ENCODE peak calls at places on chromosomes 11 and 22, in six cellular contexts. L is fibroblast of the aortic adventitia, E is glutamatergic neuron, M is AG04449, I is nephron progenitor cell, O is heart left ventricle. N is an unnamed sample.

GRCh38 chr11:117026593-117027330 is 71.5 kb downstream of the SIK3 start:
- DNase-seq in E (no peak), I (no peak), O (no peak), L (peak), M (peak), N (no peak)

GRCh38 chr11:98564233-98564632 is 456.5 kb upstream of the CNTN5 start:
- DNase-seq in I (no peak), L (no peak), E (no peak), M (no peak), O (no peak), N (no peak)

GRCh38 chr11:45104006-45104789 is 42.2 kb upstream of the PRDM11 start:
- DNase-seq in E (no peak), L (no peak), M (no peak), I (no peak), O (no peak), N (no peak)

GRCh38 chr22:25027959-25028840 is 75.7 kb downstream of the KIAA1671 start:
- DNase-seq in L (peak), M (no peak), E (peak), O (no peak), I (peak), N (no peak)

GRCh38 chr22:37218771-37219411 is 6.6 kb upstream of the SSTR3 start:
- DNase-seq in O (no peak), E (no peak), I (no peak), M (no peak), L (no peak), N (no peak)

GRCh38 chr11:67353317-67354313 is at the start of gene POLD4:
- DNase-seq in E (peak), O (peak), I (peak), M (peak), L (peak), N (peak)

GRCh38 chr11:115544422-115544821 is 40.2 kb upstream of the CADM1 start:
- DNase-seq in E (no peak), O (no peak), I (no peak), M (no peak), L (no peak), N (no peak)

GRCh38 chr11:9787981-9788521 is 124.2 kb downstream of the SWAP70 start:
- DNase-seq in I (no peak), M (peak), L (peak), E (no peak), O (peak), N (no peak)

GRCh38 chr11:299951-300735 is 817 bp upstream of the IFITM5 start:
- DNase-seq in E (peak), L (peak), O (peak), I (peak), M (no peak), N (no peak)

GRCh38 chr22:24133187-24133965 is 47.9 kb upstream of the SUSD2 start:
- DNase-seq in L (no peak), O (peak), I (no peak), M (no peak), E (no peak), N (no peak)

GRCh38 chr22:35782504-35782903 is 64.8 kb downstream of the APOL5 start:
- DNase-seq in O (no peak), I (no peak), M (no peak), L (no peak), E (no peak), N (no peak)

GRCh38 chr11:103055174-103055890 is 36.6 kb downstream of the DCUN1D5 start:
- DNase-seq in L (peak), I (peak), M (no peak), O (no peak), E (no peak), N (no peak)

GRCh38 chr11:3228445-3228829 is 3.8 kb downstream of the MRGPRE start:
- DNase-seq in O (no peak), L (no peak), E (no peak), I (no peak), M (no peak), N (peak)

GRCh38 chr11:95088946-95089619 is 563 bp upstream of the ENDOD1 start:
- DNase-seq in I (no peak), O (no peak), E (no peak), M (no peak), L (peak), N (no peak)

GRCh38 chr11:8671242-8671641 is 11.2 kb downstream of the TRIM66 start:
- DNase-seq in L (peak), O (no peak), M (peak), I (peak), E (no peak), N (no peak)

GRCh38 chr22:50399751-50400331 is 56.7 kb downstream of the PPP6R2 start:
- DNase-seq in O (peak), L (no peak), E (peak), M (no peak), I (peak), N (no peak)

GRCh38 chr22:43482310-43482625 is 70.5 kb downstream of the MPPED1 start:
- DNase-seq in M (no peak), O (no peak), I (no peak), E (no peak), L (no peak), N (no peak)

GRCh38 chr22:43126506-43127165 is 16.1 kb downstream of the BIK start:
- DNase-seq in I (no peak), M (peak), O (no peak), L (peak), E (no peak), N (no peak)

GRCh38 chr11:113874920-113875413 is 405 bp downstream of the USP28 start:
- DNase-seq in E (no peak), O (no peak), M (no peak), L (peak), I (no peak), N (no peak)

GRCh38 chr22:44037519-44038370 is 13.6 kb downstream of the PARVB start:
- DNase-seq in M (peak), E (no peak), O (no peak), L (peak), I (no peak), N (no peak)

GRCh38 chr22:19753996-19754700 is 6.4 kb upstream of the TBX1 start:
- DNase-seq in I (no peak), O (no peak), E (no peak), L (no peak), M (no peak), N (no peak)

GRCh38 chr22:19755145-19755710 is 5.3 kb upstream of the TBX1 start:
- DNase-seq in I (peak), E (no peak), O (no peak), M (no peak), L (no peak), N (no peak)

GRCh38 chr22:19751497-19752245 is 8.9 kb upstream of the TBX1 start:
- DNase-seq in O (no peak), E (no peak), L (no peak), M (no peak), I (no peak), N (no peak)

GRCh38 chr22:19754701-19755144 is 5.9 kb upstream of the TBX1 start:
- DNase-seq in L (no peak), I (no peak), E (no peak), O (no peak), M (no peak), N (no peak)

DNA sequence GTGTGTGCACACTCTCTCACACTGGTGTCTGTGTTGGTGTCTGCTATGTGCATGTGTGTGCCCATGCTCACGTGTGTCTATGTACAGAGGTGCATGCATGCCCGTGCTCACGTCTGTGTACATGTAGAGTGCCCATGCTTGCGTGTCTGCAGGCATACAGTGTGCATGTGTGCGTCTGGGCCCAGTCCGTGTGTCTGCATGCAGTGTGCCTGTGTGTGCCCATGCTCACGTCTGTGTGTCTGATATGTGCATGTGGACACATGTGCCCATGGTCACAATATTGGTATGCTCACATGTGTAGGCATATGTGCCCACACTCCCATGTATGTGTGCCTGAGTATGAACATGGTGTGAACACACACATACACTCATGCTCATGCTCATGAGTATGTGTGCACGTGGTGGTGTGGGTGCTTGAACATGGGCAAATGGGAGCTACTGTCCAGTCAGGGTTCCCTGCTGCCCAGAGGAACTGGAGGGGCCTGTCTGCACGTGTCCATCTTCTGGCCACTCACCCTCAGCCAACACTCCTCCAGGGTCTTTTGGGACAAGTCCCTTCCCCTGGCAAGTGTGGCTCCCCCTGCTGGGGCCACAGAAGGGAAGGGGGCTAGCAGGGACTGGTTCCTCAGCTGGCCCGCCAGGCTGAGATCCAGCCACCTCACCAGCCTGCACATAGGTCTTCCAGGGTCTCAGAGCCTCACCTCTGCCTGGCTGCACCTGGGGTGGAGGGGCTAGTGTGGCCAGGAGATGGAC is 7.3 kb upstream of the TBX1 start:
- DNase-seq in O (no peak), I (no peak), M (no peak), L (no peak), E (no peak), N (no peak)
- TF ChIP-seq CTCF in O (no peak), I (peak), M (no peak), L (no peak), E (no peak), N (no peak)

GRCh38 chr11:68954970-68955958 is 25.5 kb downstream of the MRGPRD start:
- DNase-seq in O (peak), I (peak), L (peak), M (no peak), E (no peak), N (no peak)
- TF ChIP-seq CTCF in O (no peak), I (no peak), L (peak), M (no peak), E (no peak), N (no peak)

GRCh38 chr11:128184981-128185380 is 402.4 kb downstream of the ETS1 start:
- DNase-seq in I (no peak), O (no peak), E (no peak), M (no peak), L (no peak), N (no peak)
- TF ChIP-seq CTCF in I (no peak), O (no peak), E (no peak), M (no peak), L (no peak), N (no peak)

DNA sequence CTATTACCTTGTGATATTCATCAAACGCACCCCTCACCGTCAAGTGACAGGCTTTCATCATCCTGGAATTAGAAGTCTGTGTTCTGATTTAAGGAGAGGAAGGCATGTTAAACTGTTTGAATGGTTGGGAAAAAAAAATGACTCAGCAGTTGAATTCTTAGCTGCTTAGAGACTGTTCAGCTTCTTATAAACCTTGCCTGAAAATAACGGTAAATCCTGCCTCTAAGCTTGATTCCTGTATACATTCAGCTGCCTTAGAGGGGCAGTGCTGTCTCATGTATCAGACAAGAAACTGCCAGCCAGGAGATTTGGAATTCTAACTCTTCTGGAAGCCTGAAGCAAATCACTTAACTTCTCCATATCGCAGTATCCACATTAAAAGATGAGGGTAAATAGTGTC is 437.4 kb downstream of the JRKL start:
- DNase-seq in O (no peak), M (no peak), I (peak), L (peak), E (no peak), N (no peak)
- TF ChIP-seq CTCF in O (peak), M (no peak), I (peak), L (peak), E (no peak), N (no peak)